ENCODE peak calls at places on chromosomes 6 and 20, in nine cellular contexts. V, W, D, J, C, F, T, I and S are unnamed samples.

GRCh38 chr6:130928993-130929678 is 101.9 kb downstream of the SMLR1 start:
- DNase-seq in D (no peak), T (no peak), C (peak), V (no peak), J (peak), F (no peak), W (no peak), I (no peak), S (no peak)

GRCh38 chr6:72261554-72261953 is 360.3 kb upstream of the KCNQ5 start:
- DNase-seq in J (no peak), V (no peak), T (no peak), C (no peak), W (no peak), D (no peak), F (no peak), I (no peak), S (no peak)

GRCh38 chr6:129773304-129773703 is 63.3 kb upstream of the ARHGAP18 start:
- DNase-seq in J (no peak), C (no peak), D (no peak), V (no peak), F (no peak), I (no peak), W (no peak), T (no peak), S (no peak)

GRCh38 chr6:119052985-119053384 is 25.5 kb downstream of the FAM184A start:
- DNase-seq in F (no peak), V (no peak), T (no peak), D (no peak), I (no peak), J (no peak), C (no peak), W (no peak), S (no peak)

GRCh38 chr20:49485563-49485962 is 3.1 kb upstream of the KCNB1 start:
- DNase-seq in T (no peak), W (no peak), I (no peak), V (no peak), F (no peak), C (no peak), D (no peak), J (no peak), S (no peak)

GRCh38 chr20:62887147-62887859 is 25.7 kb upstream of the TCFL5 start:
- DNase-seq in I (peak), W (no peak), V (no peak), D (peak), J (peak), C (peak), T (no peak), F (peak), S (no peak)

GRCh38 chr6:55137925-55138324 is 36.4 kb upstream of the HCRTR2 start:
- DNase-seq in V (no peak), F (no peak), J (no peak), I (no peak), C (no peak), W (no peak), T (no peak), D (no peak), S (no peak)

GRCh38 chr20:52432740-52433139 is 241.2 kb upstream of the ZFP64 start:
- DNase-seq in T (no peak), V (no peak), J (no peak), D (no peak), I (no peak), F (no peak), C (no peak), W (no peak), S (no peak)

GRCh38 chr6:7051780-7052440 is 55.9 kb upstream of the RREB1 start:
- DNase-seq in I (no peak), J (peak), D (no peak), V (no peak), T (peak), W (peak), C (no peak), F (peak), S (peak)

GRCh38 chr6:74733830-74734591 is 471.8 kb downstream of the COL12A1 start:
- DNase-seq in W (no peak), F (no peak), T (no peak), D (no peak), C (no peak), V (no peak), J (no peak), I (no peak), S (no peak)

GRCh38 chr6:77844822-77845221 is 192.0 kb downstream of the MEI4 start:
- DNase-seq in V (no peak), D (no peak), I (no peak), J (no peak), W (no peak), C (no peak), T (no peak), F (no peak), S (no peak)

GRCh38 chr6:101397199-101397598 is 3.7 kb downstream of the GRIK2 start:
- DNase-seq in I (peak), F (no peak), V (no peak), J (no peak), W (no peak), C (peak), T (no peak), D (no peak), S (peak)

GRCh38 chr6:141290871-141291270 is 841.9 kb upstream of the GJE1 start:
- DNase-seq in I (no peak), J (no peak), W (no peak), C (peak), V (no peak), F (no peak), D (no peak), T (no peak), S (no peak)

GRCh38 chr6:108872001-108872974 is 24.1 kb downstream of the ARMC2 start:
- DNase-seq in V (no peak), C (no peak), T (no peak), I (no peak), W (no peak), F (no peak), D (no peak), J (no peak), S (no peak)

GRCh38 chr20:20455945-20456344 is 88.0 kb downstream of the INSM1 start:
- DNase-seq in D (no peak), C (no peak), J (no peak), W (no peak), F (no peak), T (no peak), V (no peak), I (no peak), S (no peak)

GRCh38 chr20:32484221-32485125 is 100.7 kb downstream of the NOL4L start:
- DNase-seq in W (peak), V (no peak), C (no peak), F (peak), J (peak), I (no peak), T (no peak), D (no peak), S (peak)

GRCh38 chr6:143167224-143167623 is 106.5 kb downstream of the AIG1 start:
- DNase-seq in T (no peak), D (no peak), F (no peak), I (no peak), C (no peak), J (no peak), W (no peak), V (no peak), S (no peak)

GRCh38 chr6:40542175-40542764 is 44.9 kb downstream of the LRFN2 start:
- DNase-seq in T (no peak), V (no peak), C (no peak), D (no peak), F (no peak), I (no peak), J (no peak), W (no peak), S (no peak)

GRCh38 chr6:35755525-35755924 is 18.7 kb downstream of the ARMC12 start:
- DNase-seq in V (no peak), D (no peak), C (no peak), W (no peak), T (no peak), I (no peak), J (no peak), F (no peak), S (no peak)

GRCh38 chr20:48759631-48760245 is 68.1 kb downstream of the PREX1 start:
- DNase-seq in T (no peak), C (no peak), F (no peak), D (no peak), V (no peak), I (no peak), J (no peak), W (no peak), S (no peak)

GRCh38 chr20:42792052-42792451 is 397.7 kb downstream of the PTPRT start:
- DNase-seq in V (no peak), F (no peak), W (no peak), C (no peak), T (no peak), J (no peak), D (no peak), I (no peak), S (no peak)

GRCh38 chr6:79599725-79600259 is 31.3 kb upstream of the SH3BGRL2 start:
- DNase-seq in I (no peak), F (no peak), C (no peak), W (no peak), V (no peak), T (no peak), D (no peak), J (no peak), S (no peak)

GRCh38 chr20:19737025-19737424 is 21.0 kb upstream of the RIN2 start:
- DNase-seq in C (peak), F (no peak), T (peak), I (peak), D (peak), W (no peak), V (no peak), J (no peak), S (peak)

GRCh38 chr20:32447136-32448027 is 89.3 kb downstream of the ASXL1 start:
- DNase-seq in J (no peak), D (no peak), V (no peak), I (no peak), T (no peak), W (no peak), F (no peak), C (no peak), S (no peak)

GRCh38 chr6:113630365-113630737 is 226.8 kb upstream of the MARCKS start:
- DNase-seq in V (no peak), D (no peak), I (no peak), J (peak), T (no peak), W (no peak), C (peak), F (no peak), S (no peak)

GRCh38 chr6:37518116-37518515 is 18.4 kb upstream of the CCDC167 start:
- DNase-seq in T (no peak), I (no peak), F (no peak), D (no peak), J (no peak), C (no peak), W (no peak), V (no peak), S (no peak)

GRCh38 chr6:167567142-167568033 is 242.5 kb downstream of the TTLL2 start:
- DNase-seq in F (no peak), V (no peak), T (no peak), D (peak), J (no peak), C (no peak), I (no peak), W (no peak), S (no peak)

GRCh38 chr20:19888269-19888669 is 128.9 kb upstream of the NAA20 start:
- DNase-seq in W (no peak), J (peak), F (peak), T (no peak), C (no peak), I (no peak), D (no peak), V (no peak), S (no peak)

GRCh38 chr6:21898107-21898796 is 304.7 kb downstream of the SOX4 start:
- DNase-seq in D (no peak), V (no peak), C (peak), F (no peak), W (no peak), J (no peak), I (no peak), T (no peak), S (no peak)

GRCh38 chr6:103516336-103516735 is 1343.4 kb downstream of the HACE1 start:
- DNase-seq in W (no peak), J (no peak), F (no peak), C (no peak), V (no peak), D (no peak), T (no peak), I (no peak), S (no peak)

DNA sequence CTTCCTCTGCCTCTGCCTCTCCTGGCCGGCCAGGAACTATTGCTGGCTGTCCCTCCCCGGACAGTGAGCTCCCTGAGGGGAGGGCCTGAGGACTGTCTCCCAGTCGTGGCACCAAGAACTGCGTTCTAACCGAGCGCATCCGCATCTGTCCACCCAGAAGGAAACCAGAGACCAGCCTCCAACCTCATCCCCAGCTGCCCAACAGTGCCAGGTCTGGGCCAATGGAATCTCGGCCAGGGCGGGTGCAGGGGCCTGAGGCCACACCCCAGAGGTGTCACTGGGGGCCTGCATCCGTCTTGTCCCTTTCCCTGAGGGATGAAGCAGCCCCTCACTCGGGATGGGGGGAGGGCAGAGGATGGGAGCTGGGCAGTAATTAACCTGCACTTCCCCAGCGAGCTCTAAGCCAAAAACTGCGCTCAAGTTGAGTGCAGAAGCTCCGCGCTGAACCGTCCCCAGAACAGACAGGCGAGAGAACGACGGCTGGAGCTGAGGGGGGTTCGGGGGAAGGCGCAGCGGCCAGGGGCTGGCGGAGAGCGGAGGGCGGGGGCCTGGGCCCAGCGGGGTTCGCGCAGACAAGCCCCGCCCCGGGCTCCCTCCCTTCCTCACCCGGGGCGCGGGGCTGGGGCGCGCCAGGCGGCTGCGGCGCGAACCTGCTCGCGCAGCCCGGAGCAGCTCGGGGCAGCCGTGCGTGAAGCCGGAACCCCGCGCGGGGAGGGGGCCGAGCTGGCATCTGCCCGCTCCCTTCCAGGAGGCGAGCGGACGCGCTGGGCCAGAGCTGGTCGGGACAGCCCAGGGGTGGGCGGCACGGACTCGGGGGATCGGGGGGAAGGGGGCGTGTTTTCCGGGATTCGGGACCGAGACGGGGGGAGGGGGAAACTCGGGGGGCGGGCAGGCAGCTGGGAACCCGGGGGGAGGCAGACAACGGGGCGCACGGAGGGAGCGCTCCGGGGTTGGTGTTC is 1.4 kb downstream of the TFEB start:
- DNase-seq in I (peak), C (peak), W (peak), J (peak), T (peak), V (peak), F (peak), D (peak), S (peak)
- TF ChIP-seq POLR2A in I (no peak), C (no peak), W (peak), J (no peak), T (peak), V (no peak), F (peak), D (peak), S (no peak)

DNA sequence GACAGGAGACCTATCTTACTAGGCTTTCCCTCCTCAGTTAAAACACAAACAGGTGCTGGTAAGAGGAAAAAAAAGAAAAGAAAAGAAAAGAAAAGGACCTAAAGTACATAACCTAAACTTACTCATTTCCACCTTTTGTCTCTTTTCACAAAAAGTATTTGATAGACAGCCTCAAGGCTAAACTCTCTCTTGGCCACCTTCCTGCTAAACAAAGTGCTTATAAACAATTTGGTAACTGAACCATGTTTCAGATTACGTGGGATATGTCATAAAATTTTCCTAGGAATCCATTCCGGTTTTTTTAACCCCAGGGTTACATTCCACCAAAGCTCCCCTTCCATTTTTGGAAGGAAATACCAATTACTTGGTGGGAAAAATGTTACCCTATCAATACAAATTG is 109.0 kb downstream of the PRND start:
- DNase-seq in J (peak), T (no peak), D (no peak), W (no peak), I (no peak), C (no peak), F (no peak), V (no peak), S (no peak)
- TF ChIP-seq POLR2A in J (no peak), T (no peak), D (no peak), W (no peak), I (no peak), C (no peak), F (no peak), V (no peak), S (no peak)

GRCh38 chr20:11302436-11302835 is 615.3 kb upstream of the BTBD3 start:
- DNase-seq in C (peak), T (no peak), D (no peak), I (no peak), F (no peak), V (no peak), J (no peak), W (no peak), S (no peak)
- TF ChIP-seq POLR2A in C (no peak), T (no peak), D (no peak), I (no peak), F (no peak), V (no peak), J (no peak), W (no peak), S (no peak)

DNA sequence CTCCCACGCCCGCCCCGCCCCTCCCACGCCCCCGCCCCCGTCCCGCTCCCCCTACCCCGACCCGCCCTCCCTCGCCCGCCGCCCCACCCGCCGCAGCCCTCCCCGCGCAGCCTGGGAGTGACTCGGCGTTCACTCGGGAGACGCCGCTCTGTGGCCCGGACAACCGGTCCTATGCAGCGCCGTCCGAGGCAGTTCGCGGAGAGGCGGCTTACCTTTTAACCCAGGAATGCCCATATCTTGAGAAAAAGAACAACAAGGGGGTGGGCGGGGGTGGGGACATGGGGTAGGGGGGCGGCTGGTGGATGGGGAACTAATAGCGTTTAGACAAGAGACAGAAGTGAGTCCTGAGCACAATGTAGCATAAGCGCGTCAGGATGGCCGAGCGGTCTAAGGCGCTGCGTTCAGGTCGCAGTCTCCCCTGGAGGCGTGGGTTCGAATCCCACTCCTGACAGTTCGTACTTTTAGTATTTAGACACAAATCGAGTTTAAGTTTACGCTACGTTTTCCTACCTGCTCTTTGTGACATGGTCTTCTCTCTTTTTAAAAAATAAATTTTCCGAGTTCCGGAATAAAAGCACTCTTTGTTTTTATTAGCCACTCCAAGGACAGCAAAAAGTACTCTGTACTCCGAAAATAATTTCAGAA is 17.2 kb upstream of the HMGN4 start:
- DNase-seq in F (peak), J (peak), T (peak), C (peak), I (peak), D (peak), W (peak), V (peak), S (peak)
- TF ChIP-seq POLR2A in F (no peak), J (peak), T (peak), C (peak), I (peak), D (no peak), W (no peak), V (no peak), S (no peak)

GRCh38 chr6:13304101-13304500 is 24.2 kb downstream of the TBC1D7 start:
- DNase-seq in I (no peak), J (no peak), T (no peak), V (no peak), W (no peak), C (no peak), F (no peak), D (no peak), S (no peak)

GRCh38 chr6:13304580-13305255 is 23.6 kb downstream of the TBC1D7 start:
- DNase-seq in V (no peak), F (no peak), W (no peak), T (no peak), C (no peak), I (no peak), J (no peak), D (no peak), S (no peak)

GRCh38 chr6:13302291-13302690 is 26.0 kb downstream of the TBC1D7 start:
- DNase-seq in W (no peak), V (no peak), D (no peak), F (no peak), T (no peak), C (no peak), I (no peak), J (no peak), S (no peak)

GRCh38 chr6:13303668-13304017 is 24.7 kb downstream of the TBC1D7 start:
- DNase-seq in V (no peak), J (peak), F (peak), T (peak), D (peak), W (peak), C (peak), I (no peak), S (no peak)

GRCh38 chr6:13302751-13303667 is 25.3 kb downstream of the TBC1D7 start:
- DNase-seq in W (peak), J (peak), V (peak), I (peak), D (peak), C (peak), F (peak), T (peak), S (peak)
- TF ChIP-seq POLR2A in W (no peak), J (no peak), V (no peak), I (no peak), D (no peak), C (no peak), F (no peak), T (no peak), S (no peak)

DNA sequence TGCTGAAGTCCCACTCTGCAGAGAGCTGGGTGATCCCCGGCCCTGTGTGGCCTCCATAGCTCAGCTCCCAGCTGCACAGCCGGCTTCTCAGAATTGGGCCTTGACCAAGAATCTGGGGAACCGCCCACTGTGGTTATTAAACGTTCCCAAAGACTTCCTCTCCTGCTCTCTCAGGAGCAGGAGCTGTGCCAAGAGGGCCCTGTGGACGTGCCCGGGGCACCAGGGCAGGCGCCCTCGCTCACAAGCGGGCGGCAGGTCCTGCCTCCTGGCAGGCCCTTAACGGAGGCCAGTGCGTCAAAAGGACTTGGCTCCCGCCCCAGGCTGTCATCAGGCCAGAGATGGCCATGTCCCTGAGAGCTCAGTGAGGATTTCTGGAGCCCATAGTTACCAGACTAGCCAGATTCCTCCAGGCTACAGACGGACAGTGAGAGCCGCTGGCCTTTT is 30.4 kb downstream of the ZC3H12D start:
- DNase-seq in C (peak), V (no peak), J (peak), W (no peak), D (peak), F (peak), T (peak), I (no peak), S (no peak)
- TF ChIP-seq POLR2A in C (no peak), V (no peak), J (no peak), W (no peak), D (no peak), F (peak), T (no peak), I (no peak), S (no peak)

GRCh38 chr6:3506751-3507388 is 50.0 kb upstream of the SLC22A23 start:
- DNase-seq in I (no peak), T (no peak), D (no peak), V (no peak), C (peak), F (no peak), W (no peak), J (no peak), S (no peak)

GRCh38 chr6:3501826-3502505 is 45.1 kb upstream of the SLC22A23 start:
- DNase-seq in W (no peak), J (no peak), D (no peak), F (no peak), T (no peak), C (no peak), V (no peak), I (peak), S (no peak)

GRCh38 chr6:3504354-3504753 is 47.5 kb upstream of the SLC22A23 start:
- DNase-seq in V (no peak), D (no peak), I (peak), J (no peak), C (no peak), F (no peak), W (no peak), T (no peak), S (no peak)

GRCh38 chr6:3506195-3506594 is 49.3 kb upstream of the SLC22A23 start:
- DNase-seq in I (peak), W (no peak), V (no peak), F (no peak), T (no peak), J (no peak), C (no peak), D (no peak), S (peak)

GRCh38 chr6:3504938-3505735 is 48.3 kb upstream of the SLC22A23 start:
- DNase-seq in I (no peak), T (no peak), V (no peak), W (no peak), D (no peak), F (no peak), C (no peak), J (no peak), S (no peak)
- TF ChIP-seq POLR2A in I (no peak), T (no peak), V (no peak), W (no peak), D (no peak), F (no peak), C (no peak), J (no peak), S (no peak)